ENCODE peak calls at places on chromosomes 12 and 14, in seven cellular contexts. G is left ventricle myocardium inferior; F is CD4-positive, CD25-positive, alpha-beta regulatory T cell; D is HCT116; J is ovary; S is esophagus squamous epithelium; B is uterus. L is an unnamed sample.

GRCh38 chr12:13947237-13947945 is 34.0 kb downstream of the GRIN2B start:
- DNase-seq in G (no peak), F (no peak), D (no peak), J (no peak), S (no peak), B (no peak), L (no peak)

GRCh38 chr12:19967486-19967885 is 400.9 kb upstream of the PDE3A start:
- DNase-seq in G (no peak), F (no peak), D (no peak), J (peak; percentile 24), S (no peak), B (peak; percentile 21), L (peak; percentile 72)

GRCh38 chr14:21102472-21103164 is 1.8 kb downstream of the TMEM253 start:
- DNase-seq in G (no peak), F (no peak), D (no peak), J (no peak), S (no peak), B (no peak), L (peak; percentile 18)

GRCh38 chr12:128178551-128178950 is 88.4 kb upstream of the TMEM132C start:
- DNase-seq in G (no peak), F (no peak), D (no peak), J (no peak), S (no peak), B (no peak), L (no peak)

GRCh38 chr14:26204362-26204953 is 393.4 kb downstream of the NOVA1 start:
- DNase-seq in G (no peak), F (no peak), D (no peak), J (no peak), S (no peak), B (no peak), L (no peak)

GRCh38 chr14:74835607-74836250 is 40.2 kb downstream of the PROX2 start:
- DNase-seq in G (no peak), F (no peak), D (no peak), J (no peak), S (no peak), B (no peak), L (no peak)

GRCh38 chr14:71130491-71131179 is 223.4 kb downstream of the PCNX1 start:
- DNase-seq in G (no peak), F (no peak), D (no peak), J (no peak), S (no peak), B (no peak), L (peak; percentile 59)

GRCh38 chr12:84807249-84807648 is 105.3 kb downstream of the SLC6A15 start:
- DNase-seq in G (no peak), F (no peak), D (no peak), J (no peak), S (no peak), B (no peak), L (no peak)

GRCh38 chr14:64569108-64570045 is 19.6 kb downstream of the PPP1R36 start:
- DNase-seq in G (peak; percentile 58), F (no peak), D (peak; percentile 62), J (peak; percentile 60), S (no peak), B (peak; percentile 69), L (peak; percentile 36)

GRCh38 chr12:95083471-95083870 is 10.1 kb upstream of the NR2C1 start:
- DNase-seq in G (no peak), F (no peak), D (no peak), J (no peak), S (no peak), B (no peak), L (no peak)

GRCh38 chr14:22814373-22814772 is 862 bp downstream of the SLC7A7 start:
- DNase-seq in G (no peak), F (no peak), D (no peak), J (no peak), S (no peak), B (no peak), L (no peak)

GRCh38 chr14:80974338-80975078 is 19.1 kb downstream of the TSHR start:
- DNase-seq in G (no peak), F (no peak), D (no peak), J (no peak), S (no peak), B (no peak), L (no peak)

GRCh38 chr12:57632898-57633825 is at the start of gene B4GALNT1:
- DNase-seq in G (peak; percentile 64), F (peak; percentile 36), D (peak; percentile 46), J (peak; percentile 50), S (no peak), B (peak; percentile 28), L (no peak)

GRCh38 chr14:58882577-58883018 is 244.8 kb downstream of the DACT1 start:
- DNase-seq in G (no peak), F (no peak), D (no peak), J (no peak), S (no peak), B (no peak), L (no peak)

GRCh38 chr14:99688629-99689028 is 4.5 kb downstream of the CYP46A1 start:
- DNase-seq in G (no peak), F (no peak), D (no peak), J (no peak), S (no peak), B (no peak), L (no peak)

GRCh38 chr12:72453550-72453949 is 181.4 kb downstream of the TRHDE start:
- DNase-seq in G (no peak), F (no peak), D (no peak), J (no peak), S (no peak), B (no peak), L (no peak)

GRCh38 chr14:100554082-100554677 is 33.0 kb downstream of the BEGAIN start:
- DNase-seq in G (peak; percentile 63), F (no peak), D (no peak), J (peak; percentile 76), S (no peak), B (peak; percentile 59), L (no peak)

GRCh38 chr12:9867531-9867930 is 1.6 kb downstream of the CLEC2B start:
- DNase-seq in G (no peak), F (no peak), D (no peak), J (no peak), S (no peak), B (no peak), L (no peak)

GRCh38 chr14:77014004-77014604 is 14.4 kb downstream of the IRF2BPL start:
- DNase-seq in G (peak; percentile 75), F (no peak), D (no peak), J (peak; percentile 74), S (no peak), B (peak; percentile 67), L (no peak)

GRCh38 chr12:19978193-19978592 is 390.1 kb upstream of the PDE3A start:
- DNase-seq in G (no peak), F (no peak), D (no peak), J (no peak), S (no peak), B (no peak), L (peak; percentile 7)

GRCh38 chr12:123043536-123044001 is 63.1 kb downstream of the ARL6IP4 start:
- DNase-seq in G (peak; percentile 83), F (peak; percentile 32), D (peak; percentile 44), J (peak; percentile 91), S (no peak), B (peak; percentile 89), L (peak; percentile 72)

GRCh38 chr12:70853326-70853725 is 67.2 kb downstream of the PTPRR start:
- DNase-seq in G (no peak), F (no peak), D (no peak), J (peak; percentile 36), S (no peak), B (peak; percentile 47), L (no peak)

GRCh38 chr12:46770501-46771183 is 55.2 kb downstream of the SLC38A4 start:
- DNase-seq in G (no peak), F (no peak), D (no peak), J (no peak), S (no peak), B (no peak), L (no peak)

GRCh38 chr14:79971330-79971729 is 240.0 kb downstream of the DIO2 start:
- DNase-seq in G (no peak), F (no peak), D (no peak), J (no peak), S (no peak), B (peak; percentile 27), L (peak; percentile 3)

GRCh38 chr12:57610553-57611115 is 601 bp upstream of the ARHGEF25 start:
- DNase-seq in G (peak; percentile 75), F (no peak), D (no peak), J (peak; percentile 79), S (no peak), B (peak; percentile 78), L (no peak)

GRCh38 chr14:105070760-105071137 is 5.5 kb upstream of the GPR132 start:
- DNase-seq in G (no peak), F (no peak), D (no peak), J (no peak), S (no peak), B (no peak), L (no peak)

GRCh38 chr14:23577004-23577681 is 1.4 kb downstream of the JPH4 start:
- DNase-seq in G (no peak), F (no peak), D (no peak), J (peak; percentile 50), S (no peak), B (no peak), L (no peak)

GRCh38 chr12:114695305-114695592 is 11.3 kb upstream of the TBX3 start:
- DNase-seq in G (no peak), F (no peak), D (no peak), J (no peak), S (no peak), B (no peak), L (no peak)
- H3K27me3 ChIP-seq in G (peaks cover 100% of the 10 kb centered on the region), F (peaks cover 35% of the 10 kb centered on the region), D (peaks cover 26% of the 10 kb centered on the region), J (no peaks in the 10 kb centered on the region), S (peaks cover 49% of the 10 kb centered on the region), B (no peaks in the 10 kb centered on the region), L (peaks cover 2% of the 10 kb centered on the region)

GRCh38 chr14:95256011-95256775 is 63.5 kb downstream of the CLMN start:
- DNase-seq in G (no peak), F (no peak), D (no peak), J (no peak), S (no peak), B (no peak), L (peak; percentile 42)
- H3K27ac ChIP-seq in G (no peak overlapping the region), F (no peak overlapping the region), D (no peak overlapping the region), J (no peak overlapping the region), S (peak overlapping the region; percentile 41), B (no peak overlapping the region), L (no peak overlapping the region)

GRCh38 chr14:90675399-90675798 is 140.8 kb downstream of the TTC7B start:
- DNase-seq in G (no peak), F (no peak), D (no peak), J (no peak), S (no peak), B (no peak), L (no peak)
- H3K4me1 ChIP-seq in G (peaks cover 45% of the 10 kb centered on the region), F (peaks cover 35% of the 10 kb centered on the region), D (peaks cover 8% of the 10 kb centered on the region), J (no peaks in the 10 kb centered on the region), S (peaks cover 15% of the 10 kb centered on the region), B (no peaks in the 10 kb centered on the region), L (peaks cover 9% of the 10 kb centered on the region)

GRCh38 chr12:55037349-55037748 is 17.6 kb downstream of the NEUROD4 start:
- DNase-seq in G (no peak), F (no peak), D (no peak), J (no peak), S (no peak), B (no peak), L (no peak)
- H3K27me3 ChIP-seq in G (peaks cover 75% of the 10 kb centered on the region), F (peaks cover 6% of the 10 kb centered on the region), D (peaks cover 90% of the 10 kb centered on the region), J (no peaks in the 10 kb centered on the region), S (no peaks in the 10 kb centered on the region), B (no peaks in the 10 kb centered on the region), L (peaks cover 5% of the 10 kb centered on the region)

L was measured in foreskin keratinocyte.